ENCODE peak calls at places on chromosomes 7 and 10, in five cellular contexts. L is AG04450; K is right atrium auricular region; B is CD8-positive, alpha-beta T cell; Q is AG04449. W is an unnamed sample.

GRCh38 chr7:107017965-107018714 is 26.4 kb upstream of the PRKAR2B start:
- DNase-seq in L (no peak), K (no peak), B (no peak), Q (no peak), W (no peak)

GRCh38 chr7:119842786-119843185 is 430.2 kb upstream of the KCND2 start:
- DNase-seq in L (no peak), K (no peak), B (no peak), Q (no peak), W (no peak)

GRCh38 chr7:101138149-101138870 is 11.4 kb downstream of the SERPINE1 start:
- DNase-seq in L (peak), K (peak), B (peak), Q (peak), W (peak)

GRCh38 chr10:19572056-19572455 is 244.2 kb upstream of the PLXDC2 start:
- DNase-seq in L (no peak), K (no peak), B (no peak), Q (no peak), W (no peak)

GRCh38 chr10:117168729-117169128 is 28.6 kb upstream of the KCNK18 start:
- DNase-seq in L (no peak), K (no peak), B (no peak), Q (no peak), W (no peak)

GRCh38 chr10:86169066-86169465 is 197.5 kb downstream of the GRID1 start:
- DNase-seq in L (no peak), K (no peak), B (no peak), Q (no peak), W (no peak)

GRCh38 chr10:69056536-69057260 is 31.2 kb upstream of the SRGN start:
- DNase-seq in L (no peak), K (no peak), B (no peak), Q (no peak), W (no peak)

GRCh38 chr10:112000466-112000865 is 183.1 kb downstream of the GPAM start:
- DNase-seq in L (no peak), K (no peak), B (no peak), Q (no peak), W (no peak)

GRCh38 chr7:159296093-159296681 is 151.5 kb upstream of the VIPR2 start:
- DNase-seq in L (no peak), K (no peak), B (no peak), Q (no peak), W (no peak)

GRCh38 chr7:150983893-150984368 is 5.8 kb upstream of the KCNH2 start:
- DNase-seq in L (no peak), K (no peak), B (no peak), Q (no peak), W (no peak)

GRCh38 chr10:130615463-130615862 is 479.3 kb downstream of the GLRX3 start:
- DNase-seq in L (no peak), K (no peak), B (no peak), Q (no peak), W (no peak)

GRCh38 chr10:132408367-132408781 is 11.4 kb downstream of the PWWP2B start:
- DNase-seq in L (no peak), K (no peak), B (no peak), Q (no peak), W (no peak)

GRCh38 chr7:127887631-127888030 is 143.6 kb downstream of the LRRC4 start:
- DNase-seq in L (no peak), K (no peak), B (no peak), Q (no peak), W (no peak)

GRCh38 chr10:21600804-21601512 is 66.9 kb downstream of the MLLT10 start:
- DNase-seq in L (no peak), K (no peak), B (no peak), Q (no peak), W (no peak)

DNA sequence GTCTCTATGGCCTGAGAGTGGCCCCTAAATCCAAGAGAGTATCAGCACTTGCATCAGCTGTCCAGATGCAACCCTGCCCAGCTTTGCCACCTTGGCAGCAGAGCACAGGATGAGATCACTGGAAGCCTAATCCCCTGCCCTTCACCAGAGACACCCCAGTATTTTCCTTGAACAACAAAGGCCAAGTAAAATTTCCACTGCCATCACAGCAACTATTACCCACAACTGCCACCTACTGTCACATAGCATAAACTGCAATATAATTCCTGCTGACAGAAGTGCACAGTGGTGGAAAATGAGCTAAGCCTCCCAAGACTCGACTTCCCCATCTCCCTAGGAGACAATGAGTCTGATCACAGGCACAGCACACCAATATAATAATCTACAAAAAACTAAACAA is 462.8 kb upstream of the ZWINT start:
- DNase-seq in L (no peak), K (no peak), B (no peak), Q (no peak), W (no peak)
- TF ChIP-seq CTCF in L (no peak), K (no peak), B (no peak), Q (no peak), W (no peak)

GRCh38 chr10:110172155-110172554 is 35.2 kb upstream of the MXI1 start:
- DNase-seq in L (no peak), K (no peak), B (no peak), Q (no peak), W (no peak)

GRCh38 chr10:110169586-110169985 is 37.8 kb upstream of the MXI1 start:
- DNase-seq in L (no peak), K (peak), B (no peak), Q (no peak), W (peak)

GRCh38 chr10:110171032-110171431 is 36.4 kb upstream of the MXI1 start:
- DNase-seq in L (no peak), K (no peak), B (no peak), Q (no peak), W (peak)

GRCh38 chr10:110168601-110169481 is 38.6 kb upstream of the MXI1 start:
- DNase-seq in L (no peak), K (peak), B (no peak), Q (no peak), W (peak)

GRCh38 chr10:110170142-110170887 is 37.1 kb upstream of the MXI1 start:
- DNase-seq in L (no peak), K (peak), B (no peak), Q (no peak), W (peak)
- TF ChIP-seq CTCF in L (no peak), K (no peak), B (no peak), Q (no peak), W (no peak)

GRCh38 chr10:133455196-133455595 is 1.5 kb downstream of the SCART1 start:
- DNase-seq in L (no peak), K (peak), B (no peak), Q (no peak), W (peak)

GRCh38 chr10:133452453-133452852 is 1.3 kb upstream of the SCART1 start:
- DNase-seq in L (no peak), K (peak), B (no peak), Q (no peak), W (no peak)

GRCh38 chr10:133455611-133456031 is 1.9 kb downstream of the SCART1 start:
- DNase-seq in L (no peak), K (peak), B (no peak), Q (no peak), W (peak)

GRCh38 chr10:133454204-133454893 is 604 bp downstream of the SCART1 start:
- DNase-seq in L (no peak), K (peak), B (no peak), Q (no peak), W (peak)

DNA sequence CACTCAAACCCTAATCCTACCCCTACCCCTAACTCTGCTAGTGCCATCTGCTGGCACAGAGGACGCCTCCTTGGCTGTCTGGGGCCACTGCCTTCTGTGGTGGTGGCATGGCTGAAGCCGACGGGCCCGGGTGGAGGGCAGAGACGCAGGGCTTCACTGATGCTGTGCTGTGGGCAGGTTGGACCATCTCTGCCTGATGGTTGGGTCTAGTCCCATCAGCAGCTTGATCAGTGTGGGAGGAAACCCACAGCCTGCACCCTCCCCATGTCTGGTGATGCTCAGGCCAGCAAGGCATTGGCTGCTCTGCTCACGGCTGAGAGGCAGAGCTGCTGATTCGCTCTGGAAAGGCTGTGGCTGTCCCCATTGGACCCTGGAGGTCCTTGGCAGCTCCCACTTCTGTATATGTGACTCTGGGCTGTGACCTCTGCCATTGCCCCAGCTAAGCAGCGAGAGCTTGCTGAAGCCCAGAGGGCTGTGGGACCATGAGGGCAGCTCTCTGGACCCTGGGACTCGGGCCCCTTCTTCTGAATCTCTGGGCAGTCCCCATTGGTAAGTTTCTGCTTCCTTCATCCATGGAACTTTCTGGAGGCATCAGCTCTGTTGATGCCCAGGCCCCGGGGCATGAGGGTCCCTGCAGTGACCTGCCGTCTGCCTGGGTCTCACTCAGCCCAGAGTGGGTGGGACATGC is at the start of gene SCART1:
- DNase-seq in L (no peak), K (peak), B (no peak), Q (no peak), W (peak)
- TF ChIP-seq CTCF in L (no peak), K (no peak), B (no peak), Q (no peak), W (no peak)

DNA sequence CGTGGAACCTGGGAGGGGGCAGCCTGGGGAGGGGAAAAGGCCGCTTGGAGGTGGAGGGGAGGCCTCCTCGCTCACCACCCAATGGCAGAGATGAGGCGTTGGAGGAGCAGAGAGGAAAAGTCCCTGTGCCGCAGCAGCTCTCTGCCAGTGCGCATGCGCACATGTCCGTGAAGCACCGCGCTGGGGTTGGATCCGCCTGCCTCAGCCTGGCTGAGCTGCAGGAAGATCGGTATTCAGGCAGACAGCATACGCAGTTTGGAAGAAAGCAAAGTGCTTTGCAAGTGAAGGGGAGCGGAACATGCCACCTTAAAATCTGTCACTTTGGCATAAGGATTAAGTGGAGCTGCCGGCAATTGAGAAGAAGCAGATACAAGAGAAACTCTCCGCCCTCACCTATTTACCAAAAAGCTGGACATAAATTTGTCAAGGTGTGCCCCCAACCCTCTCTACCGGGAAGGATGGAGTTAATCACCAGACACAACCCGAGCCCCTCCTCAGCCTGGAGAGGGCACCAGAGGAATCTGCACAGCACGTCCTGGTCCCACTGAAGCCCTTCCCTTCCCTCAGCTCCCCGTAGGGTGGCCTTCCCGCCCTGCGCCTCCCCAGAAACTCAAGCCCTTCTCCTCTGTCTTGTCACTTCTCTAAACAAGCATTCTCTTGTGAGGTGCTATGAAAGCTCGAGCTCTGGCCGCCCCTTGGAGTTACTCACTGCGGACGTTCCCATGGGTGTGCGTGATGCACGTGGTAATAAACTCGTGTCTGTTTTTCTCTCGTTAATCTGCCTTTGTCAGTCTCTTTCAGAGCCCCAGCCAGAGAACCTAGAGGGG is 32.2 kb upstream of the TMEM72 start:
- DNase-seq in L (peak), K (peak), B (peak), Q (no peak), W (peak)
- TF ChIP-seq CTCF in L (peak), K (no peak), B (no peak), Q (no peak), W (no peak)

GRCh38 chr7:44922351-44922694 is 37.0 kb upstream of the PURB start:
- DNase-seq in L (no peak), K (no peak), B (no peak), Q (no peak), W (no peak)
- TF ChIP-seq CTCF in L (no peak), K (no peak), B (peak), Q (no peak), W (no peak)

DNA sequence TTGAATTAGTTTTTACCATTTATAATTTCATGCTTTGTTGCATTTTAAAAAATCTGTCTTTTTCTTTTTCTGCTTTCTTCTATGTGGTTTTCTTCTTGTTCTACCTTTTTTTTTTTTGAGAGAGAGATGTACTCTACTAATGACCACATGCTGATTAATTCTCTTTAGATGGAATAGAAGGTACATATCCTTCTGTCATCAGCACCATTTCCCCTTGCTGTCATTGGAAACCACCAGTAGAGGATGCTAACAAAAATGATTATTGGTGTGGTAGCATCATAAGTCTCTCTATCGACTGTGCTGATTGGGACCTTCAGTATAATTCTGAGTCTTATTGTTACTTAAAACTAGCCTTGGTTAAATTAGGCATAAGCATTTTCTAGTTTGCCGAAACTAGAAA is 3.6 kb downstream of the ZEB1 start:
- DNase-seq in L (no peak), K (no peak), B (no peak), Q (no peak), W (no peak)
- TF ChIP-seq CTCF in L (peak), K (no peak), B (no peak), Q (peak), W (peak)

GRCh38 chr7:83934118-83934734 is 260.4 kb downstream of the SEMA3A start:
- DNase-seq in L (no peak), K (no peak), B (no peak), Q (no peak), W (no peak)
- TF ChIP-seq CTCF in L (peak), K (no peak), B (no peak), Q (no peak), W (peak)

W was measured in osteocyte.